ENCODE peak calls at places on chromosomes 1 and 21, in eight cellular contexts. One of them, this sample, is unnamed.

GRCh38 chr1:86703696-86704455 is 500 bp upstream of the SH3GLB1 start:
- DNase-seq in lower leg skin: peak; percentile 27
- DNase-seq in neural crest cell: no peak
- DNase-seq in esophagus muscularis mucosa: peak; percentile 92
- DNase-seq in fibroblast of mammary gland: peak; percentile 28
- DNase-seq in left lung: no peak
- DNase-seq in tibial nerve: peak; percentile 32
- DNase-seq in BE2C: no peak
- DNase-seq in this sample: peak; percentile 28

GRCh38 chr1:235939488-235939775 is 72.7 kb upstream of the LYST start:
- DNase-seq in fibroblast of mammary gland: peak; percentile 41
- DNase-seq in tibial nerve: no peak
- DNase-seq in BE2C: no peak
- DNase-seq in esophagus muscularis mucosa: no peak
- DNase-seq in neural crest cell: no peak
- DNase-seq in left lung: no peak
- DNase-seq in lower leg skin: no peak
- DNase-seq in this sample: no peak

GRCh38 chr21:39657091-39657689 is 44.5 kb downstream of the B3GALT5 start:
- DNase-seq in lower leg skin: no peak
- DNase-seq in BE2C: no peak
- DNase-seq in fibroblast of mammary gland: no peak
- DNase-seq in neural crest cell: no peak
- DNase-seq in esophagus muscularis mucosa: no peak
- DNase-seq in left lung: no peak
- DNase-seq in tibial nerve: no peak
- DNase-seq in this sample: no peak

GRCh38 chr1:233721003-233721595 is 107.2 kb downstream of the KCNK1 start:
- DNase-seq in esophagus muscularis mucosa: peak; percentile 50
- DNase-seq in neural crest cell: no peak
- DNase-seq in tibial nerve: no peak
- DNase-seq in BE2C: no peak
- DNase-seq in left lung: no peak
- DNase-seq in fibroblast of mammary gland: no peak
- DNase-seq in lower leg skin: no peak
- DNase-seq in this sample: no peak

GRCh38 chr1:8025061-8025670 is 943 bp downstream of the ERRFI1 start:
- DNase-seq in tibial nerve: no peak
- DNase-seq in lower leg skin: no peak
- DNase-seq in neural crest cell: no peak
- DNase-seq in left lung: no peak
- DNase-seq in BE2C: no peak
- DNase-seq in esophagus muscularis mucosa: no peak
- DNase-seq in fibroblast of mammary gland: peak; percentile 15
- DNase-seq in this sample: no peak

GRCh38 chr21:26572668-26573381 is at the start of gene CYYR1:
- DNase-seq in esophagus muscularis mucosa: no peak
- DNase-seq in fibroblast of mammary gland: no peak
- DNase-seq in neural crest cell: peak; percentile 60
- DNase-seq in left lung: peak; percentile 36
- DNase-seq in lower leg skin: no peak
- DNase-seq in tibial nerve: no peak
- DNase-seq in BE2C: no peak
- DNase-seq in this sample: no peak

GRCh38 chr1:178690496-178690895 is 34.5 kb upstream of the RALGPS2 start:
- DNase-seq in left lung: no peak
- DNase-seq in esophagus muscularis mucosa: no peak
- DNase-seq in neural crest cell: no peak
- DNase-seq in tibial nerve: no peak
- DNase-seq in BE2C: no peak
- DNase-seq in fibroblast of mammary gland: no peak
- DNase-seq in lower leg skin: no peak
- DNase-seq in this sample: no peak

GRCh38 chr1:177341773-177342172 is 171.0 kb downstream of the BRINP2 start:
- DNase-seq in tibial nerve: no peak
- DNase-seq in neural crest cell: no peak
- DNase-seq in fibroblast of mammary gland: no peak
- DNase-seq in BE2C: no peak
- DNase-seq in left lung: no peak
- DNase-seq in lower leg skin: no peak
- DNase-seq in esophagus muscularis mucosa: peak; percentile 34
- DNase-seq in this sample: no peak

GRCh38 chr1:9213956-9214355 is 20.6 kb upstream of the H6PD start:
- DNase-seq in fibroblast of mammary gland: no peak
- DNase-seq in esophagus muscularis mucosa: no peak
- DNase-seq in tibial nerve: no peak
- DNase-seq in neural crest cell: no peak
- DNase-seq in BE2C: no peak
- DNase-seq in left lung: no peak
- DNase-seq in lower leg skin: no peak
- DNase-seq in this sample: no peak

GRCh38 chr1:228367798-228368791 is 38.5 kb downstream of the TRIM11 start:
- DNase-seq in fibroblast of mammary gland: no peak
- DNase-seq in lower leg skin: no peak
- DNase-seq in tibial nerve: no peak
- DNase-seq in left lung: peak; percentile 29
- DNase-seq in neural crest cell: no peak
- DNase-seq in esophagus muscularis mucosa: no peak
- DNase-seq in BE2C: peak; percentile 8
- DNase-seq in this sample: no peak

GRCh38 chr1:212457740-212458338 is 25.1 kb downstream of the NENF start:
- DNase-seq in left lung: no peak
- DNase-seq in tibial nerve: peak; percentile 40
- DNase-seq in neural crest cell: peak; percentile 67
- DNase-seq in lower leg skin: no peak
- DNase-seq in BE2C: peak; percentile 82
- DNase-seq in fibroblast of mammary gland: peak; percentile 66
- DNase-seq in esophagus muscularis mucosa: no peak
- DNase-seq in this sample: peak; percentile 73

GRCh38 chr1:84876353-84876752 is 16.7 kb downstream of the LPAR3 start:
- DNase-seq in fibroblast of mammary gland: no peak
- DNase-seq in tibial nerve: no peak
- DNase-seq in BE2C: no peak
- DNase-seq in left lung: no peak
- DNase-seq in neural crest cell: no peak
- DNase-seq in lower leg skin: no peak
- DNase-seq in esophagus muscularis mucosa: no peak
- DNase-seq in this sample: no peak

GRCh38 chr1:173224280-173224886 is 17.3 kb upstream of the TNFSF4 start:
- DNase-seq in esophagus muscularis mucosa: no peak
- DNase-seq in lower leg skin: no peak
- DNase-seq in left lung: no peak
- DNase-seq in BE2C: no peak
- DNase-seq in tibial nerve: no peak
- DNase-seq in fibroblast of mammary gland: no peak
- DNase-seq in neural crest cell: no peak
- DNase-seq in this sample: no peak

GRCh38 chr1:95384570-95384969 is 150.6 kb downstream of the RWDD3 start:
- DNase-seq in fibroblast of mammary gland: peak; percentile 7
- DNase-seq in BE2C: no peak
- DNase-seq in lower leg skin: no peak
- DNase-seq in left lung: no peak
- DNase-seq in tibial nerve: no peak
- DNase-seq in esophagus muscularis mucosa: no peak
- DNase-seq in neural crest cell: peak; percentile 36
- DNase-seq in this sample: no peak

GRCh38 chr1:182444497-182444896 is 5.4 kb upstream of the RGSL1 start:
- DNase-seq in neural crest cell: no peak
- DNase-seq in BE2C: no peak
- DNase-seq in left lung: no peak
- DNase-seq in esophagus muscularis mucosa: no peak
- DNase-seq in fibroblast of mammary gland: no peak
- DNase-seq in lower leg skin: no peak
- DNase-seq in tibial nerve: no peak
- DNase-seq in this sample: no peak

GRCh38 chr1:182450087-182450486 is at the start of gene RGSL1:
- DNase-seq in BE2C: no peak
- DNase-seq in left lung: no peak
- DNase-seq in esophagus muscularis mucosa: no peak
- DNase-seq in fibroblast of mammary gland: no peak
- DNase-seq in lower leg skin: no peak
- DNase-seq in tibial nerve: no peak
- DNase-seq in neural crest cell: no peak
- DNase-seq in this sample: no peak

GRCh38 chr1:182447660-182448059 is 2.3 kb upstream of the RGSL1 start:
- DNase-seq in esophagus muscularis mucosa: no peak
- DNase-seq in left lung: no peak
- DNase-seq in lower leg skin: no peak
- DNase-seq in BE2C: no peak
- DNase-seq in tibial nerve: no peak
- DNase-seq in fibroblast of mammary gland: no peak
- DNase-seq in neural crest cell: no peak
- DNase-seq in this sample: no peak

GRCh38 chr1:182442333-182442732 is 7.6 kb upstream of the RGSL1 start:
- DNase-seq in tibial nerve: no peak
- DNase-seq in left lung: no peak
- DNase-seq in BE2C: no peak
- DNase-seq in lower leg skin: no peak
- DNase-seq in neural crest cell: no peak
- DNase-seq in esophagus muscularis mucosa: peak; percentile 68
- DNase-seq in fibroblast of mammary gland: no peak
- DNase-seq in this sample: no peak

GRCh38 chr1:182446033-182446669 is 3.8 kb upstream of the RGSL1 start:
- DNase-seq in esophagus muscularis mucosa: no peak
- DNase-seq in tibial nerve: peak; percentile 64
- DNase-seq in left lung: no peak
- DNase-seq in lower leg skin: no peak
- DNase-seq in BE2C: peak; percentile 33
- DNase-seq in neural crest cell: peak; percentile 35
- DNase-seq in fibroblast of mammary gland: peak; percentile 62
- DNase-seq in this sample: peak; percentile 71
- TF ChIP-seq CTCF in esophagus muscularis mucosa: peak; percentile 53
- TF ChIP-seq CTCF in tibial nerve: peak; percentile 44
- TF ChIP-seq CTCF in left lung: peak; percentile 48
- TF ChIP-seq CTCF in lower leg skin: no peak
- TF ChIP-seq CTCF in BE2C: peak; percentile 84
- TF ChIP-seq CTCF in neural crest cell: peak; percentile 82
- TF ChIP-seq CTCF in fibroblast of mammary gland: peak; percentile 74
- TF ChIP-seq CTCF in this sample: peak; percentile 62

GRCh38 chr21:36717901-36718465 is 19.1 kb downstream of the SIM2 start:
- DNase-seq in BE2C: no peak
- DNase-seq in esophagus muscularis mucosa: no peak
- DNase-seq in lower leg skin: no peak
- DNase-seq in tibial nerve: no peak
- DNase-seq in fibroblast of mammary gland: no peak
- DNase-seq in left lung: peak; percentile 6
- DNase-seq in neural crest cell: no peak
- DNase-seq in this sample: no peak

GRCh38 chr21:36718951-36719501 is 20.1 kb downstream of the SIM2 start:
- DNase-seq in left lung: peak; percentile 18
- DNase-seq in BE2C: no peak
- DNase-seq in fibroblast of mammary gland: no peak
- DNase-seq in lower leg skin: no peak
- DNase-seq in neural crest cell: no peak
- DNase-seq in esophagus muscularis mucosa: no peak
- DNase-seq in tibial nerve: no peak
- DNase-seq in this sample: no peak

GRCh38 chr21:36721817-36722216 is 22.9 kb downstream of the SIM2 start:
- DNase-seq in left lung: peak; percentile 6
- DNase-seq in BE2C: no peak
- DNase-seq in lower leg skin: no peak
- DNase-seq in tibial nerve: no peak
- DNase-seq in fibroblast of mammary gland: no peak
- DNase-seq in neural crest cell: no peak
- DNase-seq in esophagus muscularis mucosa: no peak
- DNase-seq in this sample: no peak

GRCh38 chr21:36716836-36717235 is 17.9 kb downstream of the SIM2 start:
- DNase-seq in tibial nerve: no peak
- DNase-seq in lower leg skin: no peak
- DNase-seq in fibroblast of mammary gland: no peak
- DNase-seq in neural crest cell: no peak
- DNase-seq in BE2C: no peak
- DNase-seq in left lung: no peak
- DNase-seq in esophagus muscularis mucosa: no peak
- DNase-seq in this sample: no peak

DNA sequence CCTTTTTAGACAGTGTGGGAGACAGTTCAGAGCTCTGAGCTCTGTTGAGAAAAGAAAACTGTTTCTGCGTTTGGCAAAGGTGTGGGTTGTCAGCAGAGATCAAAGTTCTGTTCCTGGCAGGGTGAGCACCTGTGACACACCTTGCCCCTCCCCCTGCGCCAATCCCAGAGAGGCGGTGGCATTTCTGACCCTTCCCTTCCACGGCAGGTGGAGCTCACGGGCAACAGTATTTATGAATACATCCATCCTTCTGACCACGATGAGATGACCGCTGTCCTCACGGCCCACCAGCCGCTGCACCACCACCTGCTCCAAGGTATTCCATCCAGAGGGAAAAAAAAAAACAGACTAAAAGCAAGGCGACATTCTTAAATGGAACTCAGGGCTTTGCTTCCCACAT is 20.7 kb downstream of the SIM2 start:
- DNase-seq in left lung: peak; percentile 22
- DNase-seq in BE2C: no peak
- DNase-seq in lower leg skin: no peak
- DNase-seq in tibial nerve: no peak
- DNase-seq in esophagus muscularis mucosa: no peak
- DNase-seq in fibroblast of mammary gland: no peak
- DNase-seq in neural crest cell: no peak
- DNase-seq in this sample: no peak
- TF ChIP-seq CTCF in left lung: no peak
- TF ChIP-seq CTCF in BE2C: no peak
- TF ChIP-seq CTCF in lower leg skin: no peak
- TF ChIP-seq CTCF in tibial nerve: no peak
- TF ChIP-seq CTCF in esophagus muscularis mucosa: no peak
- TF ChIP-seq CTCF in fibroblast of mammary gland: no peak
- TF ChIP-seq CTCF in neural crest cell: no peak
- TF ChIP-seq CTCF in this sample: no peak

GRCh38 chr21:36922861-36923260 is 43.6 kb downstream of the HLCS start:
- DNase-seq in neural crest cell: no peak
- DNase-seq in tibial nerve: no peak
- DNase-seq in left lung: no peak
- DNase-seq in BE2C: no peak
- DNase-seq in esophagus muscularis mucosa: no peak
- DNase-seq in fibroblast of mammary gland: no peak
- DNase-seq in lower leg skin: no peak
- DNase-seq in this sample: no peak
- TF ChIP-seq CTCF in neural crest cell: no peak
- TF ChIP-seq CTCF in tibial nerve: no peak
- TF ChIP-seq CTCF in left lung: no peak
- TF ChIP-seq CTCF in BE2C: no peak
- TF ChIP-seq CTCF in esophagus muscularis mucosa: no peak
- TF ChIP-seq CTCF in fibroblast of mammary gland: no peak
- TF ChIP-seq CTCF in lower leg skin: no peak
- TF ChIP-seq CTCF in this sample: no peak

DNA sequence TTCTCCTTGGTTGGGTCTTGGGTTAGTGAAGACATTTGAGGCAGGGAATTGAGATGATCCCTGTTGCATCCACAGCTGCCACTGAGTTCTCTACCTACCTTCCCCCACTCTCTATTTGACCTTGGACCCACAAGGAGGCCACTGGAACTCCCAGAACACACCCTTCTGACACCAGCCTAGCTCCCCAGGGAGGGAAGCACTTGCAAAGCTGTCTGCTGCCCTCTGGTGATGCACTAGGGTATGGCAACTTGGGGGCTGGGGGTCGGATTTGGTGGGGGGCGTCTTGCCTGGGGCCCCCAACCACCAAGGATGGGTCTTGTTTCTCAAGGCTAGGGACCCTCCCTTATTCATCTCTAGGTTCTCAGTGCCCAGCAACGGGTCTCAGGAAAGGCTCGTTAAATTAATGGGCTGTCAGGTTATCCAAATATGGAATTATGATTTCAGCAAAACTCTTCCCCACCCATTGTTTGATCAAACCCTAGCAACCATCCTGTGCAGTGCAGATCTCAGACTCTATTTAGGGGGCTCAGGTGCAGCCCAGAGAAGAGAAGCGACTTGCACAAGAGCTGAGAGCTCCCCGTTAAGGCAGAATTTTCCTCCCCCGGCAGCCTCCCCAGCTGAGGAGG is 177.8 kb upstream of the KLHDC7A start:
- DNase-seq in BE2C: peak; percentile 53
- DNase-seq in neural crest cell: peak; percentile 11
- DNase-seq in tibial nerve: no peak
- DNase-seq in lower leg skin: no peak
- DNase-seq in esophagus muscularis mucosa: no peak
- DNase-seq in left lung: no peak
- DNase-seq in fibroblast of mammary gland: no peak
- DNase-seq in this sample: peak; percentile 45
- TF ChIP-seq CTCF in BE2C: peak; percentile 75
- TF ChIP-seq CTCF in neural crest cell: peak; percentile 57
- TF ChIP-seq CTCF in tibial nerve: no peak
- TF ChIP-seq CTCF in lower leg skin: no peak
- TF ChIP-seq CTCF in esophagus muscularis mucosa: no peak
- TF ChIP-seq CTCF in left lung: no peak
- TF ChIP-seq CTCF in fibroblast of mammary gland: peak; percentile 32
- TF ChIP-seq CTCF in this sample: peak; percentile 66